ENCODE peak calls at places on chromosomes 12 and 14, in seven cellular contexts. Q is psoas muscle, S is BE2C, V is AG04450, H is uterus, E is HCT116, Z is thyroid gland. T is an unnamed sample.

GRCh38 chr12:96237465-96238077 is 43.4 kb downstream of the ELK3 start:
- DNase-seq in Q (peak; percentile 73), S (no peak), V (peak; percentile 81), H (peak; percentile 86), E (no peak), Z (no peak), T (peak; percentile 98)

GRCh38 chr14:104746071-104746545 is 6.8 kb upstream of the SIVA1 start:
- DNase-seq in Q (no peak), S (no peak), V (no peak), H (no peak), E (no peak), Z (no peak), T (no peak)

GRCh38 chr12:51591020-51591901 is at the start of gene SCN8A:
- DNase-seq in Q (peak; percentile 27), S (peak; percentile 92), V (no peak), H (peak; percentile 14), E (peak; percentile 16), Z (peak; percentile 45), T (peak; percentile 66)

GRCh38 chr14:20476795-20477194 is 7.6 kb downstream of the PNP start:
- DNase-seq in Q (no peak), S (no peak), V (no peak), H (no peak), E (no peak), Z (no peak), T (no peak)

GRCh38 chr14:75432406-75432805 is 4.6 kb downstream of the JDP2 start:
- DNase-seq in Q (no peak), S (no peak), V (no peak), H (no peak), E (no peak), Z (no peak), T (no peak)

GRCh38 chr12:103908877-103909276 is 21.3 kb upstream of the HSP90B1 start:
- DNase-seq in Q (no peak), S (no peak), V (no peak), H (no peak), E (no peak), Z (no peak), T (peak; percentile 82)

GRCh38 chr12:47729233-47729632 is 3.9 kb upstream of the ENDOU start:
- DNase-seq in Q (no peak), S (no peak), V (no peak), H (no peak), E (no peak), Z (no peak), T (peak; percentile 54)

GRCh38 chr12:63889236-63889635 is 44.7 kb downstream of the SRGAP1 start:
- DNase-seq in Q (no peak), S (no peak), V (peak; percentile 51), H (no peak), E (no peak), Z (no peak), T (peak; percentile 60)

GRCh38 chr14:72822946-72823611 is 70.8 kb downstream of the DPF3 start:
- DNase-seq in Q (no peak), S (peak; percentile 91), V (no peak), H (no peak), E (no peak), Z (no peak), T (peak; percentile 23)

GRCh38 chr12:119444462-119445044 is 110.0 kb downstream of the CCDC60 start:
- DNase-seq in Q (peak; percentile 21), S (peak; percentile 64), V (no peak), H (no peak), E (peak; percentile 85), Z (peak; percentile 58), T (no peak)

GRCh38 chr12:59839514-59839913 is 243.7 kb downstream of the SLC16A7 start:
- DNase-seq in Q (no peak), S (no peak), V (no peak), H (no peak), E (no peak), Z (no peak), T (no peak)

GRCh38 chr12:82740-83139 is 16.2 kb downstream of the IQSEC3 start:
- DNase-seq in Q (no peak), S (no peak), V (no peak), H (no peak), E (no peak), Z (no peak), T (no peak)

GRCh38 chr12:116594325-116595038 is 35.3 kb downstream of the MAP1LC3B2 start:
- DNase-seq in Q (no peak), S (no peak), V (no peak), H (no peak), E (no peak), Z (no peak), T (no peak)

GRCh38 chr12:82366182-82366581 is 7.9 kb downstream of the METTL25 start:
- DNase-seq in Q (no peak), S (no peak), V (no peak), H (no peak), E (no peak), Z (no peak), T (peak; percentile 36)

GRCh38 chr12:86729798-86730197 is 473.6 kb upstream of the MGAT4C start:
- DNase-seq in Q (no peak), S (no peak), V (no peak), H (no peak), E (no peak), Z (no peak), T (no peak)

DNA sequence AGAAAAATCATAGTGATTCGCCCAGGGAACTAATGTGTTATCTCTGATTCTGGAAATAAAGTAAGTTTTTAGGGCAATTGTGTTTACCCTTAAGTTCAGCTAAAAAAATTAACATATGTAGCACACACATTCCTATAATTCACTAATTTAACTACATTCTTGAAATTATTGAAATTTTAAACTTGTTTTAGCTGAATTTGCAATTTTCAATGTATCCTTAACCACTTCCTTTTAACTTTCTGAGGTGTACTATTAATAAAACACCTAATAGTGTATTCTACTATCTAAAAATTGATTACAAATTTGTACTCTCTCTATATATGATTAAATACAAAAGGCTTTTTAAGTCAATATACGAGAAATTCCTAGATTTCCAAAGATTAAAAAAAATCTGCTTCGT is 2.2 kb downstream of the KLHL28 start:
- DNase-seq in Q (no peak), S (no peak), V (no peak), H (no peak), E (no peak), Z (no peak), T (no peak)
- H3K4me3 ChIP-seq in Q (peak overlapping the region; percentile 89), S (peak overlapping the region; percentile 97), V (no peak overlapping the region), H (no peak overlapping the region), E (no peak overlapping the region), Z (no peak overlapping the region), T (peak overlapping the region; percentile 97)

DNA sequence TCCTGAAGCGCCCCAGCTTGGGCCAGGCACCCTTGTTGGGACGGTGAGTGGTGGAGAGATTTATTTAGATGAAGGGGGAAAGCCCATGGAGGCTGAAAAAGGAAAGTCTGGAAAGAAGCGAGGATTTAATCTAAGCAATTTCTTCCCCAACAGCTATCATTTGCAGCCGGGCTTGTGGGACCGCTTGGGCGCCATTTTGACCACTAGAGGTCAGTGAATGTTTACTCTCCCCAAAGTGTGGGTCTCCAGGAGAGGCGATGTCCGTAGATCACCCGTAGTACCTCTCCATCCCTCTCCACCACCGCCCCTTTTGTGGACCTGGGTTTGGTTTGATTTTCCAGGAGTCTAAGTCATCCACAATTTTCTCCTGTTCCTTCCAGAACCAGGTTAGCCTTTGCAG is 91.2 kb upstream of the PARP11 start:
- DNase-seq in Q (no peak), S (no peak), V (no peak), H (no peak), E (peak; percentile 1), Z (no peak), T (no peak)
- TF ChIP-seq CTCF in Q (no peak), S (peak; percentile 43), V (peak; percentile 14), H (peak; percentile 8), E (no peak), Z (no peak), T (peak; percentile 16)

GRCh38 chr12:62482769-62483168 is 16.1 kb downstream of the MON2 start:
- DNase-seq in Q (no peak), S (no peak), V (no peak), H (no peak), E (no peak), Z (no peak), T (no peak)

GRCh38 chr12:62484234-62484633 is 17.6 kb downstream of the MON2 start:
- DNase-seq in Q (no peak), S (no peak), V (no peak), H (no peak), E (no peak), Z (no peak), T (peak; percentile 63)

GRCh38 chr12:62481843-62482540 is 15.4 kb downstream of the MON2 start:
- DNase-seq in Q (no peak), S (peak; percentile 36), V (no peak), H (no peak), E (no peak), Z (peak; percentile 79), T (no peak)
- H3K4me3 ChIP-seq in Q (no peak overlapping the region), S (no peak overlapping the region), V (no peak overlapping the region), H (no peak overlapping the region), E (no peak overlapping the region), Z (no peak overlapping the region), T (no peak overlapping the region)

GRCh38 chr14:77991128-77991772 is 178.9 kb upstream of the NRXN3 start:
- DNase-seq in Q (no peak), S (peak; percentile 22), V (no peak), H (no peak), E (no peak), Z (peak; percentile 34), T (no peak)
- TF ChIP-seq CTCF in Q (no peak), S (peak; percentile 59), V (no peak), H (no peak), E (peak; percentile 13), Z (peak; percentile 50), T (no peak)

T was measured in AG10803.